ENCODE peak calls at places on chromosome 2, in four cellular contexts. U is natural killer cell, H is body of pancreas, E is mesothelial cell of epicardium. O is an unnamed sample.
A peak's percentile ranks its signal among the peaks of the same experiment; 100 is the strongest.

GRCh38 chr2:12796617-12797016 is 79.9 kb downstream of the TRIB2 start:
- DNase-seq in U (no peak), E (no peak), H (no peak), O (no peak)

GRCh38 chr2:236157366-236157765 is 10.8 kb downstream of the GBX2 start:
- DNase-seq in E (no peak), U (no peak), H (no peak), O (no peak)

GRCh38 chr2:204339212-204339715 is 206.0 kb upstream of the PARD3B start:
- DNase-seq in H (no peak), E (no peak), U (no peak), O (no peak)

GRCh38 chr2:69449906-69450305 is 12.7 kb upstream of the NFU1 start:
- DNase-seq in U (no peak), E (no peak), H (no peak), O (no peak)

GRCh38 chr2:5694016-5694690 is 2.0 kb downstream of the SOX11 start:
- DNase-seq in U (no peak), H (no peak), E (no peak), O (no peak)

GRCh38 chr2:201175971-201176570 is 6.9 kb upstream of the CASP10 start:
- DNase-seq in U (no peak), H (no peak), E (no peak), O (no peak)

GRCh38 chr2:189633392-189633811 is 27.9 kb upstream of the ASNSD1 start:
- DNase-seq in E (no peak), H (no peak), U (no peak), O (no peak)

GRCh38 chr2:201621293-201621999 is 21.9 kb downstream of the TMEM237 start:
- DNase-seq in H (no peak), E (no peak), U (no peak), O (no peak)

GRCh38 chr2:52220393-52220792 is 1188.5 kb upstream of the NRXN1 start:
- DNase-seq in E (no peak), H (peak; percentile 16), U (no peak), O (no peak)

GRCh38 chr2:201347154-201347553 is 10.0 kb downstream of the FLACC1 start:
- DNase-seq in E (no peak), U (no peak), H (no peak), O (no peak)

GRCh38 chr2:142603761-142604160 is 273.7 kb upstream of the KYNU start:
- DNase-seq in U (no peak), H (no peak), E (no peak), O (no peak)
- TF ChIP-seq CTCF in U (no peak), H (peak; percentile 23), E (no peak), O (no peak)

DNA sequence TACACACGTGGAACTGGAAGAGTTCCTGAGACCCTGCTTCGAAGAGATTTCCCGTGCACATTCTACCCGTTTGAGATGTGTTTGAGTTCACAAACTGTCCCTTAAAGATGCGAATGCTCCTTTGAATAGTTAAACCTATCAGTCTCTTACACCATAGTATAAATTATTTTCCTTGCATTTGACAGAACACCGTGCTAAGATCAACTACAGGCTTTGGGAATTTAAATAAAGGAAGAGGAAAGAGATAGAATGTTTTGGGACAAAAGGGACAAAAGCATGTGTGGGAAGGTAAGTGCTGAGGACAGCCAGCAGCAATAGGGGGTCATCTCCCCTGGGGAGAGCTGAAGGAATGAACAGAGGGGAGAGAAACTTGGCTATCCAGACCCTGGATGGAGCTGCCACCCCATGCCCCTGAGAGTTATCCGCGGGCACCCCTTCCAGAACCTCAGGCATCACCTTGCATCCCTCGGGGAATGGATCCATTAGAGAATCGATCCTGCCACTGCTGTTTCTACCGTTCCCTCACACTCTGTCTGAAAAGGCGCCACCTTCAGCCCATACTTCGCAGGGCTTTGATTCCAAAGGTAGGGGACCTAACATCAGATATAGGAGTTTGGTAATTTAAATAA is 890 bp upstream of the ADCY3 start:
- DNase-seq in E (no peak), H (no peak), U (no peak), O (no peak)
- TF ChIP-seq CTCF in E (no peak), H (no peak), U (no peak), O (no peak)

DNA sequence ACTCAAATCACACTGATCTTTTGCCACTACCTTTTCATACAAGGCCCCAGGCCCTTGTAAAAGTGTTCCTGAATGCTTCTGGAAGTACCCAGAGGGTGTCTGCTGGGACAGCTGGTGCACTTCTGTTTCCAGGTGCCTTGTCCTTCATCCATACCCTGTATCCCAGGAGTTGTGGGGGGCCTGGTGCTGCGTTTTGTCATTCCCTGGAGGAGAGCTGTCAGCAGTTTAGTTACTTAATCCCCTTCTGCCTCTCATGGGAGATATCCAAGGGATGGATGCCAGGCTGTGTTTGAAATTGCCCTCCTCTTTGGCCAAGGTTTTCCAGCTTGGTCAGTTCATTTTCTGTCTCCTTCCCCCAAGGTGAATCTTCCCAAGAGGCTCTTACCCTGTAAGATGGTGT is 158.3 kb downstream of the WDSUB1 start:
- DNase-seq in U (no peak), H (no peak), E (no peak), O (no peak)
- TF ChIP-seq CTCF in U (no peak), H (no peak), E (no peak), O (no peak)

DNA sequence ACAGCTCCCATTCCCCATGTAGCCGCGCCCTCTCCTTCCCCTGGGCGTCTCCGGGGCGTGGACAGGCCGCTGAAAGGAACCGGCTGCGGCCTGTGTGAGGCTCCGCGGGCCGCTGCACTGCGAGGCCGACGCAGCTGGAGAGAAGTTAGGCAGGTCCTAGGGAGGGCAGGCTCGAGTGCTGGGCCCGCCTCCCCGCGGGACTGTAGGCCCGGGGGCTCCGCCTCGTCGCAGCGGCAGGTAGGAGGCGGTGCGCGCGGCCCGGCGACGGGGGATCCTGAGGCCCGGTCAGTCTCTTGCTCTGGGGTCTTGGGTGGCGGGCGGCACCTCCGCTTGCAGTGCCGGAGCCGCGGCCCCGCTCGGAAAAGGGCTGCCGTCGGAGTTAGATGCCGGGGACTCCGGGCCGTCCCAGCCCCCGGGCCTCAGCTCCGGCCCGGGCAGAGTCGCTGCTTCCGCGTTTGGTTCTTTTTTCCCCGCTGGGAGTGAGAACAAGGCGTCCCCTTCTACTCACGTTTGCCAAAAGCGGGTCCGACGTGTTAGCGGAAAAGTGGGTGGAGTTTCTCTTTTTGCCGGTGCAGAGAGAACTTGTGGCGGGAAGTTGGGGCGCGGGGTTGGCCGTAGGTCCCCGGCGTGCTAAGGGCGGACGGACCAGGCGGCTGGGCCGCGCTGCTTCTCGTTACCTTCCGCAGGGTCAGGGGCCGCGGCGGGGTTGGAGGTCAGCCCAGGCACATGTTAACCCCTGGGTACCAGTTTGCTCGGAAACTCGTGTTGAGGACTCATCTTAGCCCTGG is at the start of gene VRK2:
- DNase-seq in U (peak; percentile 75), H (peak; percentile 92), E (peak; percentile 64), O (peak; percentile 80)
- TF ChIP-seq CTCF in U (no peak), H (peak; percentile 43), E (no peak), O (no peak)

DNA sequence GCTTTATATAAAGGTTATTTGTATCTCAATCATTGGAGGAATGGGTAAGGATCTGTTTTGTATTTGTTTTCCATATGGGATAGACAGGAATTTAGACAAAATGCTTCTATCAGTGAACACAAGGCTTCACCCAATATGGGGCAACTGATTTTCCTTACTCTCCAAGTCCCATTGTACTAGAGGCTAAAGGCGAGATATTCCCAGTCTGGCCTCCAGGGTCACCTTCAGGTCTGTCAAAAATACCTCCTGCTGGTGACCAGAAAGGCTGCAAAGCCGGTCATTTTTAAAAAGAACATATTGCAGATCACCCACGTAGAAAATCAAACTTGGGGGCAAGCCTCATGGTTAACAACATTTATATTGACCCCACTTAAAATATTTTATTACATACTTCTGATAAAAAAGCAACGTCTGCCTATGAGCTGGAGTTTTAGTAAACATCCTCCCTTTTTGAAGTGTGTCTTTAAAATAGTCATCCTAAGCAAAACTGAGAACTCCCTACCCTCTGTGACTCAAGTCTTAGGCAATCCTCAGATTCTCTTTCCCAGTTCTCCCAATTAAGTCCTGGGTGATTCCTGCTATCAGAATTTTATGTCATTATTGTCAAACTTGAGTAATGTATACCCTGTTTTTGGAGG is 276.6 kb downstream of the MREG start:
- DNase-seq in E (no peak), H (no peak), U (no peak), O (no peak)
- TF ChIP-seq CTCF in E (no peak), H (no peak), U (no peak), O (peak; percentile 20)

GRCh38 chr2:238308177-238308576 is 12.1 kb upstream of the TRAF3IP1 start:
- DNase-seq in U (no peak), E (no peak), H (no peak), O (no peak)
- TF ChIP-seq CTCF in U (no peak), E (no peak), H (no peak), O (peak; percentile 20)

GRCh38 chr2:63692002-63692606 is 103.3 kb downstream of the MDH1 start:
- DNase-seq in H (no peak), U (no peak), E (no peak), O (no peak)
- TF ChIP-seq CTCF in H (peak; percentile 72), U (peak; percentile 77), E (peak; percentile 62), O (peak; percentile 72)

GRCh38 chr2:117396161-117396560 is 418.3 kb upstream of the DDX18 start:
- DNase-seq in H (no peak), E (no peak), U (no peak), O (no peak)
- TF ChIP-seq CTCF in H (no peak), E (no peak), U (no peak), O (no peak)

O was measured in CD14-positive monocyte.